ENCODE peak calls at places on chromosomes 5 and 9, in four cellular contexts. D is H9; U is CD4-positive, alpha-beta memory T cell; Z is transverse colon. P is an unnamed sample.

GRCh38 chr5:136128416-136128935 is 4.2 kb upstream of the SMAD5 start:
- DNase-seq in U (no peak), Z (no peak), D (no peak), P (peak; percentile 63)

GRCh38 chr9:29753638-29754037 is 2180.4 kb upstream of the C9orf72 start:
- DNase-seq in D (no peak), U (no peak), Z (no peak), P (no peak)

GRCh38 chr5:168209987-168210386 is 81.5 kb upstream of the WWC1 start:
- DNase-seq in U (no peak), D (no peak), Z (no peak), P (no peak)

GRCh38 chr5:173472784-173473278 is 143.6 kb downstream of the BOD1 start:
- DNase-seq in U (no peak), Z (no peak), D (no peak), P (peak; percentile 53)

GRCh38 chr5:154830596-154830995 is 19.8 kb downstream of the FAXDC2 start:
- DNase-seq in D (no peak), Z (no peak), U (no peak), P (no peak)

GRCh38 chr9:107465467-107466451 is 23.8 kb downstream of the KLF4 start:
- DNase-seq in Z (peak; percentile 75), U (no peak), D (peak; percentile 74), P (no peak)

GRCh38 chr5:90558344-90559192 is at the start of gene ADGRV1:
- DNase-seq in Z (peak; percentile 89), U (peak; percentile 31), D (peak; percentile 99), P (peak; percentile 95)

GRCh38 chr5:143393516-143393915 is 10.0 kb downstream of the NR3C1 start:
- DNase-seq in Z (no peak), D (no peak), U (no peak), P (no peak)

GRCh38 chr5:24786108-24786507 is 141.3 kb upstream of the CDH10 start:
- DNase-seq in Z (no peak), D (no peak), U (no peak), P (no peak)

GRCh38 chr5:73655521-73656160 is 29.6 kb downstream of the ARHGEF28 start:
- DNase-seq in Z (no peak), U (no peak), D (no peak), P (no peak)

GRCh38 chr5:148972958-148973357 is 89.9 kb downstream of the SH3TC2 start:
- DNase-seq in D (no peak), U (no peak), Z (no peak), P (peak; percentile 77)

GRCh38 chr5:96714450-96714849 is 52.3 kb downstream of the CAST start:
- DNase-seq in U (no peak), D (no peak), Z (no peak), P (no peak)

GRCh38 chr5:114243281-114243982 is 118.4 kb upstream of the KCNN2 start:
- DNase-seq in D (no peak), U (no peak), Z (no peak), P (no peak)

GRCh38 chr5:92552206-92553160 is 1028.5 kb downstream of the NR2F1-AS1 start:
- DNase-seq in D (no peak), U (no peak), Z (no peak), P (peak; percentile 57)

GRCh38 chr9:112144807-112145206 is 30.3 kb downstream of the SUSD1 start:
- DNase-seq in D (no peak), U (no peak), Z (no peak), P (no peak)

GRCh38 chr5:37771731-37772130 is 68.1 kb downstream of the GDNF start:
- DNase-seq in Z (no peak), U (no peak), D (no peak), P (peak; percentile 90)

GRCh38 chr5:96870094-96871021 is 5.9 kb upstream of the ERAP2 start:
- DNase-seq in Z (no peak), U (no peak), D (no peak), P (no peak)

GRCh38 chr9:35193762-35194161 is 32.0 kb downstream of the UNC13B start:
- DNase-seq in Z (no peak), D (no peak), U (no peak), P (peak; percentile 7)

GRCh38 chr5:55441954-55442353 is 92.8 kb downstream of the PLPP1 start:
- DNase-seq in Z (no peak), D (no peak), U (no peak), P (no peak)

GRCh38 chr5:143019614-143020515 is 249.7 kb downstream of the ARHGAP26 start:
- DNase-seq in Z (no peak), D (no peak), U (no peak), P (no peak)

GRCh38 chr9:124623966-124624734 is 117.0 kb upstream of the NR5A1 start:
- DNase-seq in Z (no peak), U (no peak), D (no peak), P (no peak)

GRCh38 chr5:78526049-78526525 is 122.5 kb downstream of the LHFPL2 start:
- DNase-seq in D (no peak), Z (no peak), U (no peak), P (no peak)

GRCh38 chr5:119386945-119387344 is 31.1 kb downstream of the TNFAIP8 start:
- DNase-seq in D (no peak), Z (no peak), U (no peak), P (no peak)

GRCh38 chr5:33736510-33736909 is 155.3 kb downstream of the ADAMTS12 start:
- DNase-seq in Z (no peak), U (no peak), D (no peak), P (no peak)

GRCh38 chr5:179271301-179271650 is 74.0 kb downstream of the ADAMTS2 start:
- DNase-seq in U (no peak), D (peak; percentile 23), Z (no peak), P (no peak)
- H3K4me1 ChIP-seq in U (no peaks in the 10 kb centered on the region), D (no peaks in the 10 kb centered on the region), Z (peaks cover 23% of the 10 kb centered on the region), P (no peaks in the 10 kb centered on the region)

GRCh38 chr5:94850960-94851359 is 232.5 kb downstream of the SLF1 start:
- DNase-seq in U (no peak), Z (no peak), D (no peak), P (no peak)
- H3K27ac ChIP-seq in U (no peak overlapping the region), Z (no peak overlapping the region), D (no peak overlapping the region), P (no peak overlapping the region)

GRCh38 chr5:41738695-41739354 is 131.4 kb downstream of the OXCT1 start:
- DNase-seq in Z (no peak), U (no peak), D (no peak), P (no peak)

GRCh38 chr5:41735213-41735612 is 135.0 kb downstream of the OXCT1 start:
- DNase-seq in U (no peak), D (no peak), Z (no peak), P (no peak)

DNA sequence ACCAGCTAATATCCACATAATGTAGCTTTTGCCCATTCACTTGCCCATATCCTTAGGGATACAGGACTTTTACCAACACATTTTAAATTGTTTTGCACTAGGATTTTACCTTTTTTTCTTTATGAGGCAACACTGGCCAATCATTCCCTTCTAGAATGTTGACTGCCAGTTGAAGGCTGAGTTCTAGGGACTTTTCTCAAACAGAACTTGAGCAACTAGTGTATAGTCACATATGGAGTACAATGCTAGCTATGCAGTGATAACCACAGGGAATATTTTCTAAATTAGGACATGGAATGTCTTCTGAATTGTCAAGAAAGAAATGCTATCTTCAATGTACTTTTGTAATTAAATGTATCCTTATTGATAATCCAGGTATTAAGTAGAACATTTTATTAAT is 133.6 kb downstream of the OXCT1 start:
- DNase-seq in U (no peak), D (no peak), Z (no peak), P (no peak)
- H3K4me1 ChIP-seq in U (no peaks in the 10 kb centered on the region), D (no peaks in the 10 kb centered on the region), Z (no peaks in the 10 kb centered on the region), P (no peaks in the 10 kb centered on the region)

GRCh38 chr9:26244661-26245060 is 566.4 kb upstream of the TUSC1 start:
- DNase-seq in D (no peak), U (no peak), Z (no peak), P (no peak)

GRCh38 chr9:26243298-26243697 is 565.1 kb upstream of the TUSC1 start:
- DNase-seq in D (no peak), U (no peak), Z (no peak), P (no peak)

GRCh38 chr9:26245072-26245471 is 566.8 kb upstream of the TUSC1 start:
- DNase-seq in D (no peak), Z (no peak), U (no peak), P (no peak)

GRCh38 chr9:26243722-26244121 is 565.5 kb upstream of the TUSC1 start:
- DNase-seq in Z (no peak), D (no peak), U (no peak), P (no peak)
- H3K27ac ChIP-seq in Z (no peak overlapping the region), D (no peak overlapping the region), U (no peak overlapping the region), P (no peak overlapping the region)